ENCODE peak calls at places on chromosomes 13 and 19, in ten cellular contexts. H is NAMALWA; S is thoracic aorta; U is lower leg skin; T is HEK293T; F is stimulated activated CD8-positive, alpha-beta memory T cell treated with anti-CD3 and anti-CD28 coated beads, Interleukin-12 subunit alpha, Interleukin-12 subunit beta, amount 100 ng/mL, for 1 hour; M is right cardiac atrium; V is WERI-Rb-1; A is HT-29; G is heart left ventricle. Q is an unnamed sample.

GRCh38 chr13:94710081-94710809 is 2.1 kb downstream of the SOX21 start:
- DNase-seq in M (no peak), S (no peak), A (no peak), V (no peak), U (no peak), F (no peak), T (peak; percentile 25), H (no peak), G (no peak), Q (peak; percentile 61)

GRCh38 chr19:55210120-55210493 is 806 bp upstream of the PTPRH start:
- DNase-seq in U (no peak), S (no peak), F (no peak), T (no peak), V (no peak), G (no peak), A (peak; percentile 95), H (no peak), M (no peak), Q (no peak)

GRCh38 chr13:21443171-21443570 is 15.9 kb downstream of the ZDHHC20 start:
- DNase-seq in G (no peak), H (no peak), V (no peak), F (no peak), U (no peak), M (no peak), A (no peak), T (no peak), S (no peak), Q (no peak)

GRCh38 chr13:102667911-102668310 is 26.9 kb downstream of the METTL21C start:
- DNase-seq in T (no peak), A (no peak), H (no peak), V (no peak), M (no peak), U (no peak), G (no peak), S (no peak), F (no peak), Q (no peak)

GRCh38 chr19:2392366-2392765 is 32.3 kb downstream of the TMPRSS9 start:
- DNase-seq in T (no peak), U (no peak), A (no peak), M (no peak), H (no peak), S (no peak), V (peak; percentile 40), F (no peak), G (no peak), Q (no peak)

GRCh38 chr13:33606692-33607091 is 211.3 kb upstream of the RFC3 start:
- DNase-seq in S (no peak), F (no peak), M (no peak), V (peak; percentile 40), U (no peak), A (peak; percentile 10), T (no peak), G (no peak), H (no peak), Q (peak; percentile 98)

GRCh38 chr13:66559093-66559492 is 671.0 kb downstream of the PCDH9 start:
- DNase-seq in H (no peak), F (no peak), U (no peak), T (no peak), A (no peak), M (no peak), S (no peak), V (no peak), G (no peak), Q (no peak)

GRCh38 chr13:109569938-109570711 is 216.3 kb downstream of the IRS2 start:
- DNase-seq in G (no peak), H (no peak), F (peak; percentile 3), V (no peak), A (no peak), S (no peak), T (no peak), M (no peak), U (no peak), Q (no peak)

GRCh38 chr13:31310356-31310755 is 110.6 kb downstream of the B3GLCT start:
- DNase-seq in G (no peak), F (no peak), H (no peak), U (no peak), A (no peak), S (no peak), T (no peak), M (no peak), V (no peak), Q (no peak)

GRCh38 chr19:2477732-2478191 is 1.8 kb downstream of the GADD45B start:
- DNase-seq in S (no peak), M (no peak), F (no peak), V (no peak), H (peak; percentile 76), G (no peak), A (no peak), T (no peak), U (no peak), Q (no peak)

GRCh38 chr19:4213116-4213515 is 16.2 kb upstream of the EBI3 start:
- DNase-seq in H (no peak), V (no peak), T (no peak), S (no peak), A (no peak), M (no peak), G (no peak), U (no peak), F (no peak), Q (no peak)

GRCh38 chr13:37869506-37869755 is 141 bp downstream of the TRPC4 start:
- DNase-seq in S (no peak), F (no peak), H (no peak), G (no peak), U (no peak), M (peak; percentile 37), A (no peak), V (no peak), T (peak; percentile 12), Q (no peak)

GRCh38 chr13:105960326-105960725 is 575.1 kb downstream of the EFNB2 start:
- DNase-seq in V (no peak), U (no peak), A (no peak), F (no peak), T (no peak), G (no peak), S (no peak), M (no peak), H (no peak), Q (no peak)

GRCh38 chr13:107157272-107157671 is 589.3 kb upstream of the ARGLU1 start:
- DNase-seq in V (no peak), M (no peak), G (no peak), T (no peak), U (no peak), F (no peak), A (no peak), S (no peak), H (no peak), Q (no peak)

GRCh38 chr19:14835011-14835410 is at the start of the genes OR7A5 and OR7C1:
- DNase-seq in A (no peak), G (no peak), F (no peak), H (no peak), U (no peak), M (no peak), V (no peak), S (no peak), T (no peak), Q (no peak)

GRCh38 chr19:38741670-38742069 is 2.6 kb downstream of the CAPN12 start:
- DNase-seq in F (no peak), H (no peak), T (no peak), U (no peak), A (no peak), G (no peak), V (no peak), S (no peak), M (no peak), Q (no peak)

GRCh38 chr13:99390601-99391000 is 83.4 kb upstream of the GPR183 start:
- DNase-seq in H (no peak), F (no peak), G (no peak), M (no peak), V (peak; percentile 7), T (no peak), A (no peak), U (peak; percentile 71), S (no peak), Q (no peak)

GRCh38 chr13:34462843-34463242 is 479.2 kb upstream of the NBEA start:
- DNase-seq in F (no peak), T (no peak), H (no peak), G (no peak), S (no peak), U (no peak), V (no peak), M (peak; percentile 73), A (peak; percentile 35), Q (no peak)

GRCh38 chr19:17539288-17540117 is 15.9 kb upstream of the COLGALT1 start:
- DNase-seq in V (peak; percentile 99), A (peak; percentile 55), S (peak; percentile 89), U (peak; percentile 99), T (peak; percentile 99), M (peak; percentile 98), G (peak; percentile 92), H (peak; percentile 98), F (peak; percentile 91), Q (peak; percentile 100)

GRCh38 chr13:51148952-51149573 is 38.0 kb upstream of the C13orf42 start:
- DNase-seq in T (peak; percentile 44), U (no peak), M (peak; percentile 45), G (peak; percentile 33), V (peak; percentile 47), F (no peak), S (no peak), H (peak; percentile 38), A (peak; percentile 49), Q (peak; percentile 90)

GRCh38 chr13:27745301-27745700 is 47.0 kb upstream of the GSX1 start:
- DNase-seq in A (no peak), G (no peak), T (no peak), F (no peak), M (no peak), U (no peak), V (no peak), S (no peak), H (no peak), Q (no peak)

Q was measured in NCI-H82.